ENCODE peak calls at places on chromosomes 6 and 20, in five cellular contexts. U is fibroblast of the aortic adventitia, W is ovary, Q is choroid plexus epithelial cell, G is mammary epithelial cell. Y is an unnamed sample.

GRCh38 chr6:167152858-167153257 is 4.9 kb downstream of the GPR31 start:
- DNase-seq in U (no peak), W (no peak), Q (no peak), G (no peak), Y (no peak)

GRCh38 chr20:19932170-19932667 is 84.9 kb upstream of the NAA20 start:
- DNase-seq in U (peak), W (peak), Q (peak), G (peak), Y (peak)

GRCh38 chr6:111564482-111564945 is 41.2 kb downstream of the TRAF3IP2 start:
- DNase-seq in U (peak), W (no peak), Q (peak), G (peak), Y (no peak)

GRCh38 chr20:40564997-40565680 is 123.9 kb downstream of the MAFB start:
- DNase-seq in U (peak), W (no peak), Q (peak), G (peak), Y (peak)

GRCh38 chr6:90250405-90250804 is 46.2 kb downstream of the BACH2 start:
- DNase-seq in U (no peak), W (no peak), Q (no peak), G (no peak), Y (no peak)

GRCh38 chr6:125888989-125889656 is 67.4 kb upstream of the HINT3 start:
- DNase-seq in U (peak), W (no peak), Q (peak), G (peak), Y (peak)

GRCh38 chr6:28839443-28840120 is 84.2 kb downstream of the TRIM27 start:
- DNase-seq in U (no peak), W (no peak), Q (no peak), G (no peak), Y (no peak)

GRCh38 chr6:125611573-125612399 is 137.6 kb upstream of the HEY2 start:
- DNase-seq in U (peak), W (no peak), Q (peak), G (no peak), Y (no peak)

DNA sequence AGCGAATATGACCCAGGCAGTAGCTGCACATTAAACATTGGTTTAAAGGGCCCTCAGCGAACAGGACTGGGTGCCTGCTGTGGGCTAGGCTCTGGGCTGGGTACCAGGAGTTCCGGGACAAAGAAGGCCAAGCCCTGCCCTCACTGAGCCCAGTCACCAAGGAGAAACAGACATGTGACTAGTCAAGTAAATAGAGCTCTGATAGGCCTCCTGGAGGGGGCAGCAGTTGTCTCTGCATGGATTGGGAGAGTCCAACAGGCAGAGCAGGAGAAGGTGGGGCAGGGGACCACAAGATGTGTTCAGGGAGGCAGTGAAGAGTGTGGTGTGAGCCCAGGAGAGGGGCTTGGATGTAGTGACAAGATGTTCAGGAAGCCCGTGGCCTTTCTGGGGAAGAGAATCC is 3.1 kb downstream of the HM13 start:
- DNase-seq in U (peak), W (no peak), Q (peak), G (peak), Y (peak)
- TF ChIP-seq CTCF in U (peak), W (no peak), Q (peak), G (peak), Y (peak)

GRCh38 chr6:149061933-149062332 is 255.6 kb upstream of the TAB2 start:
- DNase-seq in U (no peak), W (no peak), Q (peak), G (no peak), Y (no peak)

GRCh38 chr6:149062653-149063348 is 254.7 kb upstream of the TAB2 start:
- DNase-seq in U (no peak), W (no peak), Q (no peak), G (no peak), Y (no peak)

GRCh38 chr6:149059557-149059956 is 258.0 kb upstream of the TAB2 start:
- DNase-seq in U (no peak), W (no peak), Q (peak), G (no peak), Y (no peak)

GRCh38 chr6:149060985-149061760 is 256.3 kb upstream of the TAB2 start:
- DNase-seq in U (peak), W (no peak), Q (peak), G (no peak), Y (peak)

DNA sequence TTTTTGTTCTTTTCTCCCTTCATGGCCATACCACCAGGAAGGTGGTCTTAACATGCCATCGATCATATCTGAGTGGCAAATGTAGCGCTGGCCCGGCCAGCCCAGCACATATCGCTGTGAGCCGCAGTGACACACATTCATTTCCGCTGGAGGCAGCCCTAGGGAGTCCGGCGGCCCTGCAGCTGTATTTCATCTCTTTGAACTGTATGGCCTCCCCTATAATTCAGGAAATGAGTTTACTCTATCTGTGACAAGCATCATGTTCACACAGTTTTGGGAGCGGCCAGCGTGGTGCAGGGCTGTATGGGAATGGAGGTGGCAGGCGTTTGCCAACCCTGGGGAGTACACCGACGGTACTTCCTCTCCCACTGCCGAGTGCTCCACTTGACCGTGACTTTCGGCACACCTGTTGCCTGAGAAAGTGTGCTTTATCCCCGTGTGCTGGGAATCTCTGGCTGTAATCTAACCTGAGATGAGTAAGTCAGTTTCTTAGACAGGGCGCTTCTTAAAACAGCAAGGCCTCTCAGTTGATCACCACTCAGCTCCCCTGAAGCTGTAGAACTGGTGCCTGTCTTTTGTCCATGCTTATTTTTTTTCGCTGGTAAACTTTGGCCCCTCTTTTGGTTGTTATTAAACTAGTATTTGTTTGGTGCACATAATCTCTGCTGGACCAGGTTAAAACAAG is 257.1 kb upstream of the TAB2 start:
- DNase-seq in U (no peak), W (no peak), Q (peak), G (no peak), Y (no peak)
- H3K4me3 ChIP-seq in U (no peak), W (no peak), Q (no peak), G (no peak), Y (no peak)

GRCh38 chr6:1622220-1622841 is 12.6 kb downstream of the FOXC1 start:
- DNase-seq in U (peak), W (no peak), Q (no peak), G (no peak), Y (no peak)

GRCh38 chr6:1624071-1624847 is 14.5 kb downstream of the FOXC1 start:
- DNase-seq in U (peak), W (no peak), Q (no peak), G (no peak), Y (no peak)

GRCh38 chr6:1623769-1624070 is 14.0 kb downstream of the FOXC1 start:
- DNase-seq in U (no peak), W (no peak), Q (no peak), G (no peak), Y (no peak)

GRCh38 chr6:1624848-1625341 is 15.2 kb downstream of the FOXC1 start:
- DNase-seq in U (peak), W (no peak), Q (no peak), G (peak), Y (peak)

GRCh38 chr6:1622851-1623768 is 13.4 kb downstream of the FOXC1 start:
- DNase-seq in U (peak), W (no peak), Q (no peak), G (no peak), Y (no peak)
- TF ChIP-seq CTCF in U (no peak), W (no peak), Q (no peak), G (no peak), Y (no peak)

DNA sequence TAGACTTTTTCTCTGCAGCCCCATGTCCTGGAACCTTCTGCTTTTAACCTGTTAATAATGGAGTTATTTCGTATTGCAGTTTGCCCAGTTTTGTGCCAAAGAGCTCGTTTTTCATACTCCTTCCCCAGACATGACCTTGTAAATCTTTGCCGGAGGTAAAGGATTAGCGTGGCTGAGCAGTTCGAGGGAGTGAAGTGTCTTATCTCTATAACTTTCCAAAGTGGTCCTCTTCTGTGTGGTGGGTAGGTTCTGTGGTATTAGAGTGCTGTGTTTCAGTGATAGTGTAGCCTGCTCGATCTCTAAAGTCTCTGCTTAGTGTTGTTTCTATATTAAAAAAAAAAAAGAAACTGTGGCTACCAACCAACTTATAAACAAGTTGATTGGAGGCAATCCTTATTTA is 67.5 kb downstream of the FARS2 start:
- DNase-seq in U (no peak), W (no peak), Q (no peak), G (no peak), Y (no peak)
- H3K4me3 ChIP-seq in U (no peak), W (no peak), Q (no peak), G (no peak), Y (no peak)

DNA sequence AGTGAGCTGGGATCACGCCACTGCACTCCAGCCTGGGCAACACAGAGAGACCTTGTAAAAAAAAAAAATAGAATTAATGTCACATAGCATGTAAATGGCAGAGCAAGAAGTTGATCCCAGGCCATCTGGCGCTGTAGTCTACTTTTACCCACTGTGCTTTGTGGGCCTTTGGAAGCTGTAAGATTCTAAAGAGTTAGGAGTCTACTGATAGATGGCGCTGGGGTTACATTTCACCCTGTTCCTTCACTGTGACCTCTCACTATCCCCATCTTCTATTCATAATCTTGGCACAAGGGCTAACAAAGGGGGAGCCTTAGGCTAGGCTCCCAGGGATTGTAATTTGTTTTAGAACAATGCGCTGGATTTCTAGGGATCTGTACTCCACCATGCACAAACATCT is 24.4 kb downstream of the SIRPD start:
- DNase-seq in U (peak), W (no peak), Q (no peak), G (no peak), Y (no peak)
- TF ChIP-seq CTCF in U (no peak), W (no peak), Q (no peak), G (no peak), Y (no peak)

DNA sequence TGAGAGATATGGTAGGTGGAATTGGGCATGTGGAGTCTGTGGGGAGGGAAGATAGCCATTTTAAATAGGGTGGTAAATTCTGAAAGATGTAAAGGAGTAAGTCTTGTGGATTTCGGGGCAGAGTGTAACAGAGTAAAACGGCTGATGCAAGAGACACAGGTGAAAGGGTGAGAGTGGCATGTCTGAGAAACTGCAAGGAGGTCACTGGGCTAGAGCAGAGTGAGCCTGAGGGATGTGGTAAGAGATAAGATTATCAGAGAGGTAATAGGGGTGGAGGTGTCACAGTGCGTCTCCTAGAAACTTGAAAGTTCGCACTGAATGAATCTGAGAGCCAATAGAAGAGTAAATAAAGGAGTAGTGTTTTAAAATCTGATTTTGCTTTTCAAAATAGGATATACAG is 308.1 kb downstream of the EPM2A start:
- DNase-seq in U (no peak), W (no peak), Q (no peak), G (no peak), Y (no peak)
- H3K4me3 ChIP-seq in U (no peak), W (no peak), Q (no peak), G (no peak), Y (no peak)

GRCh38 chr6:88428068-88428467 is 261.9 kb upstream of the CNR1 start:
- DNase-seq in U (no peak), W (no peak), Q (no peak), G (no peak), Y (no peak)

GRCh38 chr6:88426005-88426404 is 259.9 kb upstream of the CNR1 start:
- DNase-seq in U (no peak), W (no peak), Q (no peak), G (no peak), Y (no peak)

DNA sequence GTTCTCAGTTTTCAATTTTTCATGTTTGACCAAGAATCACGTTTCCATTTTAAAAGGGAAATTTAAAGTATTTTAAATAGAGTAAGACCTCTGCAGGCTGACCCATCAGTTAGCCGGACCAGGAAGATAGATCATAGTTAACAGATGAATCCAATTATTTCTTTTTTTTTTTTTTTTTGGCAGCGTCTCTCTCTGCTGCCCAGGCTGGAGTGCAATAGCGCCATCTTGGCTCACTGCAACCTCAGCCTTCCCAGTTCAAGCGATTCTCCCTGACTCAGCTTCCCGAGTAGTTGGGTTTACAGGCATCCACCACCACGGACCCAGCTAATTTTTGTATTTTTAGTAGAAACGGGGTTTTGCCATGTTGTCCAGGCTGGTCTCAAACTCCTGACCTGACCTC is 256.7 kb upstream of the CNR1 start:
- DNase-seq in U (no peak), W (no peak), Q (peak), G (no peak), Y (peak)
- TF ChIP-seq CTCF in U (peak), W (no peak), Q (peak), G (no peak), Y (peak)

DNA sequence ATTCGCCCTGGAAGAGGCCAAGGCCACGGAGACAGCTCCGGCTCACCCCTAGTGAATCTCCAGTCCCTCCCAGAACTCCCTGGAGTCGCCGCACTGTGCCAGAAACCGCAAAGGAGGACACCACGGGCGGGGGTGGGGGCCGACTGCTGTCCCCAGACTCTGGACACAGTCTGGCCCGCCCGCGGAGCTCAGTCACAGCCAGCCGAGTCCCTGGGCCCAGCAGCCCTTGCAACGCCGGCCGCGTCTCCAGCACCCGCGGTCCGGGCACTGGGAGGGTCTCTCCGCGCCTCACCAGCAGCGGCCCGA is 541 bp downstream of the PEX6 start:
- DNase-seq in U (no peak), W (peak), Q (peak), G (no peak), Y (peak)
- H3K4me3 ChIP-seq in U (peak), W (peak), Q (peak), G (peak), Y (peak)

GRCh38 chr6:44003345-44004061 is 123.7 kb downstream of the MRPL14 start:
- DNase-seq in U (no peak), W (no peak), Q (no peak), G (no peak), Y (no peak)
- TF ChIP-seq CTCF in U (no peak), W (no peak), Q (no peak), G (no peak), Y (no peak)

GRCh38 chr6:157273756-157274088 is 49.6 kb downstream of the TMEM242 start:
- DNase-seq in U (no peak), W (peak), Q (peak), G (no peak), Y (peak)
- H3K4me3 ChIP-seq in U (no peak), W (peak), Q (peak), G (no peak), Y (peak)

Y was measured in fibroblast of villous mesenchyme.